ENCODE peak calls at places on chromosomes 5 and 9, in six cellular contexts. P is GM23248, G is astrocyte of the spinal cord, C is KBM-7, H is A549, M is GM13976. E is an unnamed sample.

GRCh38 chr9:26264709-26265601 is 586.7 kb upstream of the TUSC1 start:
- DNase-seq in P (peak), G (peak), C (no peak), H (peak), M (no peak), E (peak)

GRCh38 chr5:151820903-151821302 is 49.1 kb downstream of the G3BP1 start:
- DNase-seq in P (no peak), G (no peak), C (no peak), H (no peak), M (no peak), E (no peak)

GRCh38 chr5:131766689-131767088 is 30.1 kb downstream of the FNIP1 start:
- DNase-seq in P (no peak), G (no peak), C (no peak), H (no peak), M (no peak), E (no peak)

GRCh38 chr5:3509290-3509689 is 86.3 kb upstream of the IRX1 start:
- DNase-seq in P (peak), G (no peak), C (peak), H (no peak), M (no peak), E (no peak)

GRCh38 chr5:150503977-150504620 is 3.8 kb upstream of the NDST1 start:
- DNase-seq in P (peak), G (no peak), C (no peak), H (no peak), M (no peak), E (peak)

GRCh38 chr9:20312732-20313131 is 309.6 kb downstream of the MLLT3 start:
- DNase-seq in P (peak), G (peak), C (no peak), H (peak), M (no peak), E (peak)

GRCh38 chr9:134307223-134307600 is 19.0 kb upstream of the RXRA start:
- DNase-seq in P (no peak), G (no peak), C (no peak), H (no peak), M (no peak), E (no peak)

GRCh38 chr5:94345257-94345656 is 273.1 kb downstream of the KIAA0825 start:
- DNase-seq in P (no peak), G (no peak), C (no peak), H (no peak), M (no peak), E (no peak)

GRCh38 chr9:80552931-80553330 is 981.2 kb downstream of the TLE4 start:
- DNase-seq in P (peak), G (no peak), C (no peak), H (peak), M (no peak), E (peak)

GRCh38 chr5:164422400-164422799 is 917.0 kb downstream of the MAT2B start:
- DNase-seq in P (peak), G (peak), C (no peak), H (peak), M (no peak), E (no peak)

GRCh38 chr5:26009742-26010141 is 1028.6 kb downstream of the CDH9 start:
- DNase-seq in P (no peak), G (no peak), C (no peak), H (peak), M (no peak), E (no peak)

GRCh38 chr9:105651806-105652205 is 10.5 kb upstream of the TAL2 start:
- DNase-seq in P (no peak), G (no peak), C (no peak), H (no peak), M (no peak), E (no peak)

GRCh38 chr5:110055301-110055700 is 365.6 kb downstream of the MAN2A1 start:
- DNase-seq in P (peak), G (peak), C (peak), H (no peak), M (no peak), E (no peak)

GRCh38 chr9:136605966-136606365 is 56.8 kb upstream of the EGFL7 start:
- DNase-seq in P (no peak), G (no peak), C (no peak), H (no peak), M (no peak), E (no peak)